ENCODE peak calls at places on chromosomes 4 and X, in ten cellular contexts. Q, M, A, E, K, F, H, G, W and U are unnamed samples.

GRCh38 chr4:74228691-74229640 is 71.0 kb downstream of the MTHFD2L start:
- DNase-seq in Q (peak; percentile 72), M (no peak), A (peak; percentile 83), E (peak; percentile 64), K (peak; percentile 63), F (peak; percentile 69), H (peak; percentile 85), G (peak; percentile 72), W (no peak), U (peak; percentile 87)

GRCh38 chr4:88609387-88609786 is 17.1 kb downstream of the HERC3 start:
- DNase-seq in Q (no peak), M (no peak), A (no peak), E (no peak), K (no peak), F (no peak), H (no peak), G (no peak), W (no peak), U (no peak)

GRCh38 chr4:128347930-128348660 is 60.5 kb upstream of the PGRMC2 start:
- DNase-seq in Q (no peak), M (no peak), A (no peak), E (no peak), K (no peak), F (no peak), H (no peak), G (no peak), W (no peak), U (no peak)

GRCh38 chr4:137851435-137851834 is 319.1 kb upstream of the PCDH18 start:
- DNase-seq in Q (no peak), M (no peak), A (no peak), E (no peak), K (no peak), F (no peak), H (no peak), G (no peak), W (no peak), U (no peak)

GRCh38 chr4:177938226-177938625 is 496.0 kb upstream of the AGA start:
- DNase-seq in Q (no peak), M (no peak), A (no peak), E (no peak), K (no peak), F (no peak), H (no peak), G (no peak), W (no peak), U (no peak)

GRCh38 chrX:100648601-100649417 is 4.8 kb downstream of the SRPX2 start:
- DNase-seq in Q (no peak), M (no peak), A (peak; percentile 43), E (no peak), K (no peak), F (no peak), H (no peak), G (no peak), W (no peak), U (no peak)

GRCh38 chr4:189124149-189124758 is 816.4 kb upstream of the FRG1 start:
- DNase-seq in Q (no peak), M (peak; percentile 43), A (no peak), E (no peak), K (no peak), F (no peak), H (peak; percentile 65), G (peak; percentile 22), W (no peak), U (peak; percentile 10)

GRCh38 chrX:110136136-110136535 is 133.2 kb downstream of the TMEM164 start:
- DNase-seq in Q (no peak), M (no peak), A (no peak), E (no peak), K (no peak), F (no peak), H (no peak), G (no peak), W (no peak), U (no peak)

GRCh38 chr4:88166608-88167007 is 8.2 kb upstream of the ABCG2 start:
- DNase-seq in Q (no peak), M (no peak), A (no peak), E (no peak), K (no peak), F (no peak), H (no peak), G (no peak), W (no peak), U (no peak)

GRCh38 chrX:7270018-7270417 is 122.1 kb upstream of the PUDP start:
- DNase-seq in Q (no peak), M (no peak), A (no peak), E (no peak), K (no peak), F (no peak), H (no peak), G (no peak), W (no peak), U (no peak)

GRCh38 chrX:48937065-48937907 is 18.5 kb upstream of the PIM2 start:
- DNase-seq in Q (peak; percentile 76), M (no peak), A (no peak), E (peak; percentile 71), K (peak; percentile 70), F (peak; percentile 84), H (no peak), G (no peak), W (peak; percentile 81), U (peak; percentile 65)